ENCODE peak calls at places on chromosomes 7 and 10, in seven cellular contexts. One of them, this sample, is unnamed.
A peak's percentile ranks its signal among the peaks of the same experiment; 100 is the strongest.

GRCh38 chr7:131568953-131569352 is 12.5 kb upstream of the PODXL start:
- DNase-seq in testis: no peak
- DNase-seq in OCI-LY7: no peak
- DNase-seq in cardiac muscle cell: no peak
- DNase-seq in lower lobe of right lung: no peak
- DNase-seq in fibroblast of pulmonary artery: no peak
- DNase-seq in MCF 10A: no peak
- DNase-seq in this sample: no peak

GRCh38 chr7:144907577-144907976 is 71.7 kb upstream of the TPK1 start:
- DNase-seq in testis: no peak
- DNase-seq in OCI-LY7: peak; percentile 11
- DNase-seq in cardiac muscle cell: no peak
- DNase-seq in lower lobe of right lung: no peak
- DNase-seq in fibroblast of pulmonary artery: no peak
- DNase-seq in MCF 10A: no peak
- DNase-seq in this sample: peak; percentile 4

GRCh38 chr7:138865843-138866242 is 67.8 kb upstream of the ATP6V0A4 start:
- DNase-seq in testis: no peak
- DNase-seq in OCI-LY7: peak; percentile 25
- DNase-seq in cardiac muscle cell: peak; percentile 17
- DNase-seq in lower lobe of right lung: no peak
- DNase-seq in fibroblast of pulmonary artery: peak; percentile 16
- DNase-seq in MCF 10A: no peak
- DNase-seq in this sample: peak; percentile 72

GRCh38 chr7:16626388-16626787 is 19.2 kb downstream of the ANKMY2 start:
- DNase-seq in testis: no peak
- DNase-seq in OCI-LY7: no peak
- DNase-seq in cardiac muscle cell: no peak
- DNase-seq in lower lobe of right lung: no peak
- DNase-seq in fibroblast of pulmonary artery: no peak
- DNase-seq in MCF 10A: no peak
- DNase-seq in this sample: no peak

GRCh38 chr10:125038637-125039036 is 96.7 kb downstream of the ZRANB1 start:
- DNase-seq in testis: peak; percentile 68
- DNase-seq in OCI-LY7: peak; percentile 29
- DNase-seq in cardiac muscle cell: no peak
- DNase-seq in lower lobe of right lung: peak; percentile 74
- DNase-seq in fibroblast of pulmonary artery: no peak
- DNase-seq in MCF 10A: peak; percentile 71
- DNase-seq in this sample: no peak

GRCh38 chr7:87316846-87317545 is 28.5 kb upstream of the CROT start:
- DNase-seq in testis: no peak
- DNase-seq in OCI-LY7: no peak
- DNase-seq in cardiac muscle cell: peak; percentile 73
- DNase-seq in lower lobe of right lung: no peak
- DNase-seq in fibroblast of pulmonary artery: peak; percentile 83
- DNase-seq in MCF 10A: peak; percentile 85
- DNase-seq in this sample: no peak

GRCh38 chr10:60862517-60862916 is 81.5 kb downstream of the RHOBTB1 start:
- DNase-seq in testis: no peak
- DNase-seq in OCI-LY7: no peak
- DNase-seq in cardiac muscle cell: no peak
- DNase-seq in lower lobe of right lung: no peak
- DNase-seq in fibroblast of pulmonary artery: no peak
- DNase-seq in MCF 10A: no peak
- DNase-seq in this sample: no peak

GRCh38 chr10:6047847-6048246 is 14.3 kb downstream of the IL2RA start:
- DNase-seq in testis: no peak
- DNase-seq in OCI-LY7: no peak
- DNase-seq in cardiac muscle cell: no peak
- DNase-seq in lower lobe of right lung: no peak
- DNase-seq in fibroblast of pulmonary artery: no peak
- DNase-seq in MCF 10A: no peak
- DNase-seq in this sample: no peak

GRCh38 chr10:10797467-10797866 is 220.2 kb upstream of the CELF2 start:
- DNase-seq in testis: peak; percentile 38
- DNase-seq in OCI-LY7: no peak
- DNase-seq in cardiac muscle cell: peak; percentile 32
- DNase-seq in lower lobe of right lung: no peak
- DNase-seq in fibroblast of pulmonary artery: peak; percentile 47
- DNase-seq in MCF 10A: no peak
- DNase-seq in this sample: no peak

GRCh38 chr7:39650676-39651075 is 27.3 kb downstream of the RALA start:
- DNase-seq in testis: no peak
- DNase-seq in OCI-LY7: no peak
- DNase-seq in cardiac muscle cell: peak; percentile 76
- DNase-seq in lower lobe of right lung: no peak
- DNase-seq in fibroblast of pulmonary artery: peak; percentile 72
- DNase-seq in MCF 10A: peak; percentile 14
- DNase-seq in this sample: no peak

GRCh38 chr7:55108818-55109217 is 90.0 kb downstream of the EGFR start:
- DNase-seq in testis: no peak
- DNase-seq in OCI-LY7: no peak
- DNase-seq in cardiac muscle cell: no peak
- DNase-seq in lower lobe of right lung: no peak
- DNase-seq in fibroblast of pulmonary artery: no peak
- DNase-seq in MCF 10A: peak; percentile 25
- DNase-seq in this sample: no peak

GRCh38 chr10:102785818-102786217 is 42.1 kb downstream of the WBP1L start:
- DNase-seq in testis: no peak
- DNase-seq in OCI-LY7: no peak
- DNase-seq in cardiac muscle cell: peak; percentile 85
- DNase-seq in lower lobe of right lung: no peak
- DNase-seq in fibroblast of pulmonary artery: peak; percentile 90
- DNase-seq in MCF 10A: no peak
- DNase-seq in this sample: no peak

GRCh38 chr10:69201045-69201444 is 19.1 kb upstream of the HKDC1 start:
- DNase-seq in testis: no peak
- DNase-seq in OCI-LY7: no peak
- DNase-seq in cardiac muscle cell: peak; percentile 2
- DNase-seq in lower lobe of right lung: no peak
- DNase-seq in fibroblast of pulmonary artery: no peak
- DNase-seq in MCF 10A: no peak
- DNase-seq in this sample: no peak

GRCh38 chr10:30818010-30818660 is 188.6 kb upstream of the LYZL2 start:
- DNase-seq in testis: no peak
- DNase-seq in OCI-LY7: no peak
- DNase-seq in cardiac muscle cell: peak; percentile 93
- DNase-seq in lower lobe of right lung: peak; percentile 52
- DNase-seq in fibroblast of pulmonary artery: peak; percentile 85
- DNase-seq in MCF 10A: peak; percentile 20
- DNase-seq in this sample: peak; percentile 40

GRCh38 chr7:118762451-118762850 is 537.9 kb downstream of the ANKRD7 start:
- DNase-seq in testis: no peak
- DNase-seq in OCI-LY7: no peak
- DNase-seq in cardiac muscle cell: no peak
- DNase-seq in lower lobe of right lung: no peak
- DNase-seq in fibroblast of pulmonary artery: no peak
- DNase-seq in MCF 10A: no peak
- DNase-seq in this sample: no peak

GRCh38 chr7:92652536-92652935 is 62.3 kb upstream of the FAM133B start:
- DNase-seq in testis: no peak
- DNase-seq in OCI-LY7: no peak
- DNase-seq in cardiac muscle cell: no peak
- DNase-seq in lower lobe of right lung: no peak
- DNase-seq in fibroblast of pulmonary artery: no peak
- DNase-seq in MCF 10A: no peak
- DNase-seq in this sample: no peak

GRCh38 chr10:18505719-18506118 is 145.7 kb downstream of the NSUN6 start:
- DNase-seq in testis: no peak
- DNase-seq in OCI-LY7: no peak
- DNase-seq in cardiac muscle cell: peak; percentile 50
- DNase-seq in lower lobe of right lung: no peak
- DNase-seq in fibroblast of pulmonary artery: peak; percentile 54
- DNase-seq in MCF 10A: peak; percentile 17
- DNase-seq in this sample: no peak

GRCh38 chr10:103448751-103449150 is 3.4 kb downstream of the CALHM2 start:
- DNase-seq in testis: peak; percentile 68
- DNase-seq in OCI-LY7: no peak
- DNase-seq in cardiac muscle cell: peak; percentile 88
- DNase-seq in lower lobe of right lung: peak; percentile 39
- DNase-seq in fibroblast of pulmonary artery: peak; percentile 80
- DNase-seq in MCF 10A: peak; percentile 75
- DNase-seq in this sample: no peak

GRCh38 chr7:40987571-40987970 is 715.3 kb downstream of the INHBA start:
- DNase-seq in testis: no peak
- DNase-seq in OCI-LY7: no peak
- DNase-seq in cardiac muscle cell: no peak
- DNase-seq in lower lobe of right lung: no peak
- DNase-seq in fibroblast of pulmonary artery: no peak
- DNase-seq in MCF 10A: no peak
- DNase-seq in this sample: no peak

GRCh38 chr7:127393370-127394058 is 1.0 kb upstream of the ZNF800 start:
- DNase-seq in testis: peak; percentile 43
- DNase-seq in OCI-LY7: no peak
- DNase-seq in cardiac muscle cell: peak; percentile 26
- DNase-seq in lower lobe of right lung: peak; percentile 46
- DNase-seq in fibroblast of pulmonary artery: no peak
- DNase-seq in MCF 10A: no peak
- DNase-seq in this sample: no peak

GRCh38 chr10:14884082-14884481 is 5.4 kb downstream of the SUV39H2 start:
- DNase-seq in testis: no peak
- DNase-seq in OCI-LY7: no peak
- DNase-seq in cardiac muscle cell: no peak
- DNase-seq in lower lobe of right lung: no peak
- DNase-seq in fibroblast of pulmonary artery: no peak
- DNase-seq in MCF 10A: no peak
- DNase-seq in this sample: no peak

GRCh38 chr7:1967512-1968396 is 265.0 kb downstream of the MAD1L1 start:
- DNase-seq in testis: no peak
- DNase-seq in OCI-LY7: no peak
- DNase-seq in cardiac muscle cell: no peak
- DNase-seq in lower lobe of right lung: peak; percentile 37
- DNase-seq in fibroblast of pulmonary artery: no peak
- DNase-seq in MCF 10A: no peak
- DNase-seq in this sample: no peak

GRCh38 chr10:43057831-43058340 is 19.0 kb upstream of the RET start:
- DNase-seq in testis: no peak
- DNase-seq in OCI-LY7: no peak
- DNase-seq in cardiac muscle cell: no peak
- DNase-seq in lower lobe of right lung: peak; percentile 19
- DNase-seq in fibroblast of pulmonary artery: no peak
- DNase-seq in MCF 10A: no peak
- DNase-seq in this sample: no peak

GRCh38 chr10:12975266-12975665 is 26.2 kb downstream of the CCDC3 start:
- DNase-seq in testis: no peak
- DNase-seq in OCI-LY7: peak; percentile 2
- DNase-seq in cardiac muscle cell: no peak
- DNase-seq in lower lobe of right lung: no peak
- DNase-seq in fibroblast of pulmonary artery: no peak
- DNase-seq in MCF 10A: peak; percentile 26
- DNase-seq in this sample: no peak
- TF ChIP-seq CTCF in testis: no peak
- TF ChIP-seq CTCF in OCI-LY7: peak; percentile 35
- TF ChIP-seq CTCF in cardiac muscle cell: peak; percentile 4
- TF ChIP-seq CTCF in lower lobe of right lung: no peak
- TF ChIP-seq CTCF in fibroblast of pulmonary artery: peak; percentile 4
- TF ChIP-seq CTCF in MCF 10A: peak; percentile 24
- TF ChIP-seq CTCF in this sample: peak; percentile 20

GRCh38 chr7:45938626-45939302 is 17.7 kb upstream of the IGFBP3 start:
- DNase-seq in testis: peak; percentile 14
- DNase-seq in OCI-LY7: no peak
- DNase-seq in cardiac muscle cell: no peak
- DNase-seq in lower lobe of right lung: no peak
- DNase-seq in fibroblast of pulmonary artery: no peak
- DNase-seq in MCF 10A: no peak
- DNase-seq in this sample: no peak
- TF ChIP-seq CTCF in testis: no peak
- TF ChIP-seq CTCF in OCI-LY7: peak; percentile 24
- TF ChIP-seq CTCF in cardiac muscle cell: no peak
- TF ChIP-seq CTCF in lower lobe of right lung: no peak
- TF ChIP-seq CTCF in fibroblast of pulmonary artery: peak; percentile 3
- TF ChIP-seq CTCF in MCF 10A: no peak
- TF ChIP-seq CTCF in this sample: no peak

GRCh38 chr7:128872394-128872824 is 9.8 kb downstream of the ATP6V1F start:
- DNase-seq in testis: no peak
- DNase-seq in OCI-LY7: no peak
- DNase-seq in cardiac muscle cell: no peak
- DNase-seq in lower lobe of right lung: no peak
- DNase-seq in fibroblast of pulmonary artery: no peak
- DNase-seq in MCF 10A: no peak
- DNase-seq in this sample: no peak
- TF ChIP-seq CTCF in testis: no peak
- TF ChIP-seq CTCF in OCI-LY7: peak; percentile 48
- TF ChIP-seq CTCF in cardiac muscle cell: peak; percentile 22
- TF ChIP-seq CTCF in lower lobe of right lung: no peak
- TF ChIP-seq CTCF in fibroblast of pulmonary artery: peak; percentile 5
- TF ChIP-seq CTCF in MCF 10A: no peak
- TF ChIP-seq CTCF in this sample: no peak

GRCh38 chr10:120806081-120806480 is 45.1 kb upstream of the WDR11 start:
- DNase-seq in testis: no peak
- DNase-seq in OCI-LY7: no peak
- DNase-seq in cardiac muscle cell: no peak
- DNase-seq in lower lobe of right lung: no peak
- DNase-seq in fibroblast of pulmonary artery: no peak
- DNase-seq in MCF 10A: no peak
- DNase-seq in this sample: no peak

GRCh38 chr10:120810298-120810697 is 40.9 kb upstream of the WDR11 start:
- DNase-seq in testis: no peak
- DNase-seq in OCI-LY7: no peak
- DNase-seq in cardiac muscle cell: no peak
- DNase-seq in lower lobe of right lung: no peak
- DNase-seq in fibroblast of pulmonary artery: no peak
- DNase-seq in MCF 10A: no peak
- DNase-seq in this sample: no peak

GRCh38 chr10:120800528-120801323 is 50.4 kb upstream of the WDR11 start:
- DNase-seq in testis: no peak
- DNase-seq in OCI-LY7: no peak
- DNase-seq in cardiac muscle cell: no peak
- DNase-seq in lower lobe of right lung: no peak
- DNase-seq in fibroblast of pulmonary artery: no peak
- DNase-seq in MCF 10A: no peak
- DNase-seq in this sample: no peak

GRCh38 chr10:120804020-120804419 is 47.1 kb upstream of the WDR11 start:
- DNase-seq in testis: no peak
- DNase-seq in OCI-LY7: no peak
- DNase-seq in cardiac muscle cell: no peak
- DNase-seq in lower lobe of right lung: no peak
- DNase-seq in fibroblast of pulmonary artery: no peak
- DNase-seq in MCF 10A: no peak
- DNase-seq in this sample: no peak

DNA sequence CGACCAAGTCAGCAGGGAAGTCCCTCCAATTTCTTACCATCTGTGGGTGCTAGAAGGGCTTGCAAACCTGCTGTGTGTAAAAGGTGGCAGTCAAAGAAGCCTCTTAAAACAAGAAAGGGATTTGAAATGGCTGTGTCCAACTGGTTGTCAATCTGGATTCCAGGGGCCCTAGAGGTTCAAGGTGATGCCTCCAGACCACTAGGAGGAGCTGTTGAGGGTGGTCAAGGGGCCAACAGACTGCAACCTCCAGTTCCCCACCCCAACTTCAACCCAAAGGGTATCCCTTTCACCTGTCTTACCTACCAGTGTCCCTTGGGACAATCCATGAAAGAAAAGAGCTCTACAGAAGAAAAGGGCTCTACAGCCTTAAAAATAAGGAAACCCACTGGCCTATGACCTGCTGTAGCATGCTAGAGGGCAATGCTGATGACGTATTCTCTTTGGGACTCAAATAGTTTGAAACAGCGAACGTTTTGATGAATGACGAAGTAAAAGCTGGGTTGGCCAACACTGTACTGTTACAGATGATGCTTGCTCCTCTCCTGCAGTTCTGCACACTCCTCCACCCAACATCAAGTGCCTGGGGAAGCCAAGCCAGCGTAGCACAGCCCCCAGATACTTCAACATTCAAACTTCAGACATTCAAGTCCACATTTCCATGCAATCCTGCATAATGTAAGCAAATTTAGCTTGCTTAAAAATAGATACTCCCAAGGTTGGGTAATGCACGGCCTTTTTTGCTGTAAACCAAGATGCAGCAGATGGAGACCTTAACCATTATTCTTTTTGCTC is 46.0 kb upstream of the WDR11 start:
- DNase-seq in testis: no peak
- DNase-seq in OCI-LY7: no peak
- DNase-seq in cardiac muscle cell: no peak
- DNase-seq in lower lobe of right lung: no peak
- DNase-seq in fibroblast of pulmonary artery: no peak
- DNase-seq in MCF 10A: no peak
- DNase-seq in this sample: no peak
- TF ChIP-seq CTCF in testis: no peak
- TF ChIP-seq CTCF in OCI-LY7: peak; percentile 48
- TF ChIP-seq CTCF in cardiac muscle cell: no peak
- TF ChIP-seq CTCF in lower lobe of right lung: no peak
- TF ChIP-seq CTCF in fibroblast of pulmonary artery: no peak
- TF ChIP-seq CTCF in MCF 10A: no peak
- TF ChIP-seq CTCF in this sample: peak; percentile 19